ENCODE peak calls at places on chromosomes 13 and 19, in ten cellular contexts. M is testis, Q is IMR-90, H is Peyer's patch, R is adrenal gland, W is heart left ventricle, V is breast epithelium, L is gastrocnemius medialis, Z is suprapubic skin, N is uterus. B is an unnamed sample.

GRCh38 chr19:55348317-55349034 is 6.0 kb downstream of the COX6B2 start:
- DNase-seq in V (no peak), Z (no peak), W (no peak), H (no peak), Q (no peak), R (no peak), L (no peak), M (no peak), N (no peak), B (no peak)

GRCh38 chr19:3603121-3603841 is 3.4 kb downstream of the TBXA2R start:
- DNase-seq in Q (no peak), H (no peak), N (peak), L (no peak), V (no peak), Z (no peak), M (no peak), R (peak), W (no peak), B (no peak)

GRCh38 chr13:20487927-20488326 is 37.7 kb downstream of the CRYL1 start:
- DNase-seq in N (no peak), Q (no peak), W (no peak), Z (no peak), H (no peak), V (no peak), R (no peak), L (no peak), M (no peak), B (no peak)

GRCh38 chr13:21676611-21677021 is 5.7 kb downstream of the FGF9 start:
- DNase-seq in N (no peak), Z (no peak), H (peak), V (no peak), W (peak), Q (no peak), R (peak), L (no peak), M (no peak), B (no peak)

GRCh38 chr13:39410089-39410901 is 192.7 kb downstream of the LHFPL6 start:
- DNase-seq in V (no peak), R (no peak), N (no peak), M (no peak), H (no peak), L (no peak), Z (no peak), Q (peak), W (no peak), B (no peak)

GRCh38 chr19:18633321-18633720 is 3.5 kb upstream of the KLHL26 start:
- DNase-seq in N (no peak), R (no peak), Q (no peak), W (no peak), V (no peak), M (no peak), L (no peak), Z (no peak), H (no peak), B (no peak)

GRCh38 chr19:5953680-5954213 is 24.2 kb downstream of the RANBP3 start:
- DNase-seq in V (no peak), L (no peak), H (no peak), Z (no peak), Q (no peak), R (peak), M (no peak), N (no peak), W (no peak), B (no peak)

GRCh38 chr13:67086260-67086659 is 143.9 kb downstream of the PCDH9 start:
- DNase-seq in H (no peak), N (no peak), Z (no peak), V (no peak), M (no peak), R (no peak), Q (no peak), W (no peak), L (no peak), B (no peak)

GRCh38 chr19:6890421-6890913 is 3.1 kb downstream of the ADGRE1 start:
- DNase-seq in H (no peak), L (no peak), Z (no peak), V (no peak), W (no peak), N (no peak), R (no peak), Q (no peak), M (no peak), B (peak)

GRCh38 chr19:5063873-5064645 is 95.1 kb downstream of the KDM4B start:
- DNase-seq in N (no peak), Z (no peak), Q (no peak), R (no peak), W (no peak), L (no peak), M (no peak), H (no peak), V (no peak), B (no peak)

GRCh38 chr19:50417138-50417849 is 1.4 kb upstream of the SPIB start:
- DNase-seq in W (no peak), V (no peak), Q (no peak), H (peak), L (no peak), M (no peak), N (no peak), R (no peak), Z (no peak), B (no peak)

GRCh38 chr13:93147946-93148345 is 78.7 kb upstream of the GPC6 start:
- DNase-seq in N (no peak), H (no peak), Z (no peak), R (no peak), L (no peak), V (no peak), W (no peak), Q (no peak), M (no peak), B (no peak)

GRCh38 chr19:2332341-2333026 is 4.0 kb downstream of the SPPL2B start:
- DNase-seq in W (no peak), N (no peak), V (no peak), R (no peak), Z (no peak), M (no peak), H (peak), Q (no peak), L (no peak), B (no peak)

GRCh38 chr19:29858000-29858596 is 46.3 kb downstream of the CCNE1 start:
- DNase-seq in N (no peak), H (peak), R (peak), M (no peak), Q (no peak), V (peak), W (no peak), L (no peak), Z (no peak), B (no peak)

GRCh38 chr13:28459911-28460310 is 35.0 kb downstream of the FLT1 start:
- DNase-seq in H (no peak), Q (no peak), Z (no peak), R (no peak), M (no peak), V (no peak), L (no peak), W (no peak), N (no peak), B (no peak)

GRCh38 chr13:26562538-26562890 is 5.0 kb downstream of the WASF3 start:
- DNase-seq in N (no peak), L (no peak), V (no peak), R (no peak), W (no peak), Q (peak), Z (no peak), H (no peak), M (no peak), B (no peak)

GRCh38 chr19:5910638-5910907 is 3.5 kb upstream of the CAPS start:
- DNase-seq in H (no peak), R (no peak), Z (no peak), Q (no peak), V (no peak), W (no peak), N (no peak), L (no peak), M (no peak), B (no peak)

GRCh38 chr13:99403458-99403971 is 96.3 kb upstream of the GPR183 start:
- DNase-seq in N (no peak), V (no peak), H (peak), W (no peak), R (no peak), M (no peak), Z (peak), L (no peak), Q (no peak), B (peak)

GRCh38 chr19:39828634-39829032 is 5.3 kb downstream of the DYRK1B start:
- DNase-seq in M (no peak), Z (no peak), L (no peak), R (no peak), W (no peak), H (no peak), V (no peak), N (no peak), Q (no peak), B (no peak)

GRCh38 chr19:10289167-10289835 is 451 bp upstream of the ICAM5 start:
- DNase-seq in L (no peak), N (no peak), M (no peak), V (no peak), H (peak), W (peak), R (no peak), Q (peak), Z (no peak), B (peak)

GRCh38 chr13:47126432-47126831 is 229.6 kb upstream of the HTR2A start:
- DNase-seq in W (no peak), M (no peak), V (no peak), Q (no peak), R (no peak), Z (no peak), L (no peak), N (no peak), H (no peak), B (no peak)

GRCh38 chr13:34420975-34421719 is 520.9 kb upstream of the NBEA start:
- DNase-seq in H (no peak), W (no peak), M (no peak), Z (no peak), Q (no peak), L (no peak), N (no peak), R (no peak), V (no peak), B (no peak)
- TF ChIP-seq CTCF in H (no peak), W (peak), M (no peak), Z (no peak), Q (no peak), L (no peak), N (no peak), R (peak), V (no peak), B (no peak)

GRCh38 chr19:1239796-1240737 is 1.5 kb upstream of the ATP5F1D start:
- DNase-seq in R (peak), W (peak), V (peak), Z (peak), M (peak), N (peak), Q (peak), L (peak), H (peak), B (peak)
- TF ChIP-seq POLR2A in R (no peak), W (peak), V (no peak), Z (peak), M (no peak), N (peak), Q (peak), L (peak), H (no peak), B (no peak)

DNA sequence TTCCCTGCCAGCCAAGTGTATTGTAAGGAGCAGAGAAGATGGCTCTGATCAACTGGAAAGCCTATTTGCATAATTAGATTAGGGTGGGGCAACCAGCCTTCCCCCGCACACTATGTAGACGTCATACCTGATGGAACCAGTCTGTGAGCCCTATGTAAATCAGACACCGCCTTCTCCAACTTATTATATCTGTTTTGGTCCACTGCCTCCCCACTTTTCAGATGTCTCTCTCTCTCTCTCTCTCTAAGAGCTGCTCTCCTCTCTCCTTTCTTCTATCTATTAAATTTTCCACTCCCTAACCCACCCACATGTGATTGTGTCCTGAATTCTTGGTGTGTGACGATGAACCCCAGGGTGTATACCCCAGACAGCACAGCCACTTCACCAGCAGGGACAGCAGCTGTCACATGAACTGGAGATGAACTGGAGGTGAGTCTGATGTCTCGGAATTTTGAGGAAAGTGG is 514.4 kb downstream of the IRS2 start:
- DNase-seq in V (no peak), N (no peak), H (no peak), R (no peak), Z (no peak), Q (no peak), M (no peak), W (no peak), L (no peak), B (no peak)
- H3K4me3 ChIP-seq in V (no peak), N (no peak), H (no peak), R (no peak), Z (no peak), Q (no peak), M (no peak), W (no peak), L (no peak), B (no peak)

GRCh38 chr19:38543286-38543806 is 74.4 kb downstream of the MAP4K1 start:
- DNase-seq in W (no peak), H (no peak), N (no peak), V (no peak), L (no peak), Z (no peak), M (no peak), R (no peak), Q (no peak), B (no peak)

GRCh38 chr19:38545596-38545995 is 72.2 kb downstream of the MAP4K1 start:
- DNase-seq in Z (no peak), R (no peak), L (no peak), M (no peak), W (no peak), Q (no peak), H (no peak), V (no peak), N (no peak), B (no peak)

GRCh38 chr19:38543807-38544568 is 73.8 kb downstream of the MAP4K1 start:
- DNase-seq in H (peak), Q (peak), Z (no peak), R (peak), L (peak), W (peak), N (peak), V (no peak), M (peak), B (peak)

GRCh38 chr19:38542040-38542439 is 75.7 kb downstream of the MAP4K1 start:
- DNase-seq in M (no peak), Z (no peak), V (no peak), W (no peak), Q (no peak), H (no peak), L (no peak), N (no peak), R (no peak), B (no peak)

GRCh38 chr19:38544569-38545315 is 73.0 kb downstream of the MAP4K1 start:
- DNase-seq in H (no peak), N (no peak), W (no peak), V (no peak), Q (peak), Z (no peak), L (no peak), M (no peak), R (no peak), B (no peak)
- TF ChIP-seq CTCF in H (no peak), N (no peak), W (no peak), V (peak), Q (peak), Z (no peak), L (peak), M (peak), R (no peak), B (no peak)

GRCh38 chr19:488505-489417 is 7.5 kb upstream of the MADCAM1 start:
- DNase-seq in Q (peak), R (peak), L (peak), Z (peak), H (peak), N (peak), M (peak), W (peak), V (peak), B (peak)
- TF ChIP-seq POLR2A in Q (peak), R (peak), L (peak), Z (peak), H (peak), N (peak), M (no peak), W (peak), V (peak), B (no peak)

DNA sequence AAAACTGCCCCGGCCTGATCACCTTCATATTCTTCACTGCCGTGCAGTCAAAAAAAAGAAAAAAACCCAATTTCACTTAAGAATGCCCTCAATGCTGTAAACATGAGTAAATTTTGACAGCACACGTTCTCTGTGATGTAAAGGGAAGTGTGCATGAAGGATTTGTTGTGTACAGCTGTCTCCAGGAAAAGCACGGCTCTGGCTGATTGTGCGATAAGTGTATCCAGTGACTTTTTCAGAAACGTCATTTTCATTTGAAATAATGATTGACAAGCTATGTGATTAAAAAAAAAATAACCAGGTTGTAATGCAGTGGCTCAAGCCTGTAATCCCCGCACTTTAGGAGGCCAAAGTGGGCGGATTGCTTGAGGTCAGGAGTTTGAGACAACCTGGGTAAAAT is 39.6 kb downstream of the ANKRD10 start:
- DNase-seq in R (no peak), V (no peak), M (no peak), Q (no peak), H (no peak), Z (no peak), N (no peak), L (no peak), W (no peak), B (no peak)
- H3K4me3 ChIP-seq in R (peak), V (no peak), M (no peak), Q (no peak), H (no peak), Z (peak), N (no peak), L (peak), W (peak), B (no peak)

DNA sequence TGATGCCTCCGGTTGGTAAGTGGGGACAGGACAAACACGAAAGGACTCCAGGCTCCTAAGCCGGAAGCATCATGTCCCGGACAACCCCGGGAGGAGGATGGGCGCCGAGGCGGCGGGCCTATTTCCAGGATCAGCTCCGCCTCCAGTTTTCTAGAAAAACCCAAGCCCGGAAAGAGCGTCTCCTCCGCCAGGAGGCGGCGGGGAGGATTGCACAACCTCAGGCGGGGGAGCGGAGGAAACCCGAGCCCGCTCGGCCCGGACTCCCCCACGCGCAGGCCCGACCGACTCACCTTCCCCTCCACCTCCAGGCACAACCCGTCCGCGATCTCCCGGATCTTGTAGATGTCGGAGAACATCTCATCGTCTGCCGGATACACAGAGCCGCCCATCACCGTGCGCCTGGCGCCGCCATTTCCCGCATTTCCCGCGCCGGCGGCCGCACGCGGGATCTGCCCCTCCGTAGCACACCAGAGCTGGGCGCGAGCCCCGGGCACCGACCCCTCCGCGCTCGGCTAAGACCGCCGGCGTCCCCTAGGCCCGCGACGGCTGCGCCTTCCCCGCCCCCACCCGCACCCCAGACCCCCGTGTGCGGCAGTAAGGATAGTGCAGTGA is 455 bp downstream of the TPT1 start:
- DNase-seq in M (peak), R (peak), W (peak), Q (peak), L (peak), V (peak), Z (peak), H (peak), N (peak), B (peak)
- TF ChIP-seq CTCF in M (peak), R (peak), W (peak), Q (peak), L (peak), V (peak), Z (peak), H (peak), N (peak), B (no peak)

GRCh38 chr13:51455532-51455931 is 2.7 kb upstream of the INTS6 start:
- DNase-seq in Z (no peak), M (no peak), V (no peak), N (no peak), Q (no peak), H (no peak), W (peak), L (no peak), R (no peak), B (no peak)

GRCh38 chr13:51453959-51454703 is 1.3 kb upstream of the INTS6 start:
- DNase-seq in M (peak), Q (peak), W (peak), R (peak), Z (no peak), V (no peak), N (peak), H (peak), L (no peak), B (peak)

GRCh38 chr13:51451467-51452390 is 1.1 kb downstream of the INTS6 start:
- DNase-seq in Q (peak), L (peak), N (peak), H (peak), M (peak), W (peak), R (peak), Z (peak), V (peak), B (peak)

GRCh38 chr13:51452391-51453307 is at the start of gene INTS6:
- DNase-seq in H (peak), N (peak), V (peak), Z (peak), Q (peak), L (peak), M (peak), R (peak), W (peak), B (peak)

GRCh38 chr13:51453308-51453958 is 597 bp upstream of the INTS6 start:
- DNase-seq in Q (no peak), N (peak), R (peak), V (peak), L (peak), Z (peak), H (peak), M (peak), W (peak), B (peak)
- TF ChIP-seq POLR2A in Q (no peak), N (peak), R (peak), V (no peak), L (peak), Z (peak), H (peak), M (no peak), W (peak), B (peak)